ENCODE peak calls at places on chromosomes 3 and 15, in eight cellular contexts. K is GM12878, U is stomach, V is breast epithelium, M is transverse colon, T is suprapubic skin, Q is endothelial cell of umbilical vein, H is GM23338. X is an unnamed sample.

GRCh38 chr3:11560746-11561145 is 83.0 kb downstream of the VGLL4 start:
- DNase-seq in K (no peak), U (no peak), V (no peak), M (no peak), T (peak; percentile 56), Q (no peak), H (no peak), X (no peak)

GRCh38 chr15:82595766-82596165 is 51.4 kb downstream of the CPEB1 start:
- DNase-seq in K (no peak), U (no peak), V (no peak), M (no peak), T (no peak), Q (no peak), H (no peak), X (no peak)

GRCh38 chr15:25226360-25226759 is 212.5 kb downstream of the UBE3A start:
- DNase-seq in K (no peak), U (no peak), V (no peak), M (no peak), T (no peak), Q (no peak), H (no peak), X (no peak)

GRCh38 chr3:184003187-184003967 is 14.3 kb downstream of the ABCC5 start:
- DNase-seq in K (no peak), U (no peak), V (no peak), M (no peak), T (no peak), Q (peak; percentile 66), H (no peak), X (no peak)

GRCh38 chr3:13890377-13891016 is 10.6 kb upstream of the WNT7A start:
- DNase-seq in K (no peak), U (no peak), V (no peak), M (no peak), T (peak; percentile 72), Q (no peak), H (no peak), X (no peak)

GRCh38 chr15:57732526-57733331 is 26.2 kb downstream of the POLR2M start:
- DNase-seq in K (no peak), U (peak; percentile 63), V (no peak), M (peak; percentile 62), T (no peak), Q (peak; percentile 79), H (peak; percentile 89), X (no peak)

GRCh38 chr15:94416829-94417228 is 185.5 kb downstream of the MCTP2 start:
- DNase-seq in K (no peak), U (no peak), V (no peak), M (no peak), T (no peak), Q (no peak), H (no peak), X (no peak)

GRCh38 chr3:99484871-99485270 is 153.5 kb upstream of the COL8A1 start:
- DNase-seq in K (no peak), U (no peak), V (no peak), M (no peak), T (no peak), Q (no peak), H (no peak), X (no peak)

GRCh38 chr15:45662375-45662774 is 27.5 kb downstream of the SQOR start:
- DNase-seq in K (no peak), U (no peak), V (no peak), M (no peak), T (no peak), Q (no peak), H (peak; percentile 71), X (no peak)

GRCh38 chr3:32540899-32541298 is 29.8 kb downstream of the DYNC1LI1 start:
- DNase-seq in K (no peak), U (no peak), V (no peak), M (no peak), T (no peak), Q (no peak), H (no peak), X (no peak)
- TF ChIP-seq CTCF in K (no peak), U (no peak), V (no peak), M (no peak), T (no peak), Q (no peak), H (no peak), X (no peak)

DNA sequence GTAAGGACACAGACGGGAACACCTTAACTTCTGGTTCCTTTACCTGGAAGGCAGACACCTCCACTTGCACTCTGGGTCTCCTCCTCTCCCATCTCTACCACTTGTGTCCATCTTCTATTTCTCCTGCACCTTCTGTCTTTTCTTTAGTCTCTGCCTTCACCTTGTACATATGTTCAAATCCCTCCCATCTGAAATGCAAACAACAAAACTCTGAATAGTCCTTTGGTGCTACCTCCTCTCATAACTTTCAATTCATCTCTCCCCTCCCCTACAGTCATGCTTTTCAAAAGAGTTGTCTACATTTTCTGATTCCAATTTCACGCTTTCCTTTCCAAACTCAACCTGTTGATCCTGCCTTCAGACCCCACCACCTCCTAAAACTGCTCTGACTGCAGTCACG is 5.3 kb upstream of the CRABP1 start:
- DNase-seq in K (no peak), U (no peak), V (no peak), M (no peak), T (no peak), Q (no peak), H (no peak), X (no peak)
- TF ChIP-seq POLR2AphosphoS5 in K (no peak), U (no peak), V (no peak), M (no peak), T (no peak), Q (no peak), H (no peak), X (no peak)

GRCh38 chr3:170076715-170077238 is 39.0 kb downstream of the GPR160 start:
- DNase-seq in K (no peak), U (no peak), V (no peak), M (no peak), T (no peak), Q (no peak), H (no peak), X (no peak)

GRCh38 chr3:170080605-170081004 is 42.8 kb downstream of the GPR160 start:
- DNase-seq in K (no peak), U (no peak), V (no peak), M (no peak), T (no peak), Q (no peak), H (no peak), X (no peak)

GRCh38 chr3:170079466-170080165 is 41.8 kb downstream of the GPR160 start:
- DNase-seq in K (no peak), U (no peak), V (no peak), M (no peak), T (no peak), Q (no peak), H (no peak), X (no peak)

GRCh38 chr3:170077406-170077805 is 39.6 kb downstream of the GPR160 start:
- DNase-seq in K (no peak), U (no peak), V (no peak), M (peak; percentile 24), T (no peak), Q (no peak), H (no peak), X (no peak)

DNA sequence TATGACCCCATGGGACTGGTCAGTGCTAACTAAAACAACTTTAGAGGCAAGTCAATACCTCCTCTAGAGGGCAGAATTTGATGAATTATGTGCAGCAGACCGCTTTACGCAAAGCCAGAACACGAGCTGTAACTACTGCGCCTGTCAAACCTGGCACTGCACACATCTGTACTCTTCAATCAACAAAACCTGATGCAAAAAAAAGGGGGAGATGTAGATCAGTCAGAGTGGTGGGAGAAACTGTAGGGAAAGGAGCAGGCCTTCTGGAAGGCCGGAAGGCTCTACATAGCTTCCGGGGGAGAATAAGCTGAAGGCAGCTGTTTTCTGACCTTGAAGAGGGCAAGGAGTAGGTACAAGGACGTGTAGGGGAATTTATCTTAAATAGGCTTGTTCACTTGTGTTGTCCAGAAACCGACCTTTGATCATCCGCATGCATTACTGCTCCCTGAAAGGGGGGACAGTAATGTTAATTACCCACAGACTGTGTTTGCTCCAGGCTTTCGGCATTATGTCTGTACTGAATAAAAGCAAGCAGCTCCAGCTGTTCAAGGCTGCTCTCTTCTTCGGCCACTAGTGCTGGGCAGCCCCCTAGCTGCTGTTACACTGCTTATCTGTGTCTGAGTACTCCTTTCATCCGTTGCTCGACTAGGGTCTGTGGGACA is 41.0 kb downstream of the GPR160 start:
- DNase-seq in K (no peak), U (no peak), V (no peak), M (no peak), T (no peak), Q (no peak), H (peak; percentile 57), X (no peak)
- TF ChIP-seq CTCF in K (no peak), U (no peak), V (no peak), M (no peak), T (no peak), Q (no peak), H (peak; percentile 63), X (no peak)

GRCh38 chr3:137300703-137301102 is 342.9 kb downstream of the IL20RB start:
- DNase-seq in K (peak; percentile 40), U (no peak), V (no peak), M (no peak), T (no peak), Q (no peak), H (no peak), X (no peak)

GRCh38 chr3:137304313-137305056 is 346.7 kb downstream of the IL20RB start:
- DNase-seq in K (no peak), U (no peak), V (no peak), M (no peak), T (no peak), Q (no peak), H (peak; percentile 50), X (no peak)
- TF ChIP-seq POLR2AphosphoS5 in K (no peak), U (no peak), V (no peak), M (no peak), T (no peak), Q (no peak), H (no peak), X (no peak)